ENCODE peak calls at places on chromosomes 5 and 9, in four cellular contexts. I is progenitor cell of endocrine pancreas, M is sciatic nerve, Z is HFF-Myc. E is an unnamed sample.
A peak's percentile ranks its signal among the peaks of the same experiment; 100 is the strongest.

GRCh38 chr9:135422340-135422944 is 57.1 kb upstream of the PPP1R26 start:
- DNase-seq in I (no peak), M (no peak), Z (no peak), E (no peak)

GRCh38 chr5:72402959-72403628 is 82.9 kb downstream of the PTCD2 start:
- DNase-seq in M (no peak), Z (no peak), I (no peak), E (no peak)

GRCh38 chr9:106528158-106528557 is 334.8 kb upstream of the ZNF462 start:
- DNase-seq in I (no peak), Z (no peak), M (no peak), E (no peak)

GRCh38 chr5:175688352-175689146 is 30.7 kb downstream of the HRH2 start:
- DNase-seq in Z (no peak), M (no peak), I (no peak), E (no peak)

GRCh38 chr9:125579030-125579932 is 127.7 kb downstream of the MAPKAP1 start:
- DNase-seq in Z (no peak), I (no peak), M (no peak), E (no peak)

GRCh38 chr5:26192496-26192895 is 845.9 kb downstream of the CDH9 start:
- DNase-seq in M (no peak), I (no peak), Z (no peak), E (no peak)

GRCh38 chr5:142102980-142103379 is 5.6 kb upstream of the NDFIP1 start:
- DNase-seq in M (no peak), Z (no peak), I (no peak), E (no peak)

GRCh38 chr5:159820692-159821091 is 95.6 kb upstream of the ADRA1B start:
- DNase-seq in M (no peak), Z (no peak), I (no peak), E (peak; percentile 55)

GRCh38 chr5:21063146-21063545 is 1075.1 kb upstream of the CDH18 start:
- DNase-seq in M (no peak), I (no peak), Z (no peak), E (no peak)

GRCh38 chr9:122116448-122117173 is 23.5 kb upstream of the TTLL11 start:
- DNase-seq in I (no peak), Z (no peak), M (no peak), E (no peak)

GRCh38 chr5:36662291-36662851 is 56.0 kb downstream of the SLC1A3 start:
- DNase-seq in M (no peak), I (no peak), Z (no peak), E (no peak)

GRCh38 chr5:104785097-104785496 is 1222.5 kb upstream of the NUDT12 start:
- DNase-seq in M (no peak), I (no peak), Z (no peak), E (no peak)

GRCh38 chr5:59107692-59108091 is 524.8 kb downstream of the RAB3C start:
- DNase-seq in M (no peak), Z (no peak), I (no peak), E (no peak)

GRCh38 chr9:96321515-96321914 is 19.5 kb upstream of the HSD17B3 start:
- DNase-seq in Z (no peak), M (no peak), I (no peak), E (no peak)

GRCh38 chr9:6356904-6357303 is 28.7 kb downstream of the TPD52L3 start:
- DNase-seq in I (no peak), Z (no peak), M (no peak), E (no peak)

GRCh38 chr9:89011683-89012082 is 20.4 kb downstream of the S1PR3 start:
- DNase-seq in Z (no peak), I (no peak), M (no peak), E (no peak)

GRCh38 chr5:72531496-72532190 is 24.4 kb upstream of the ZNF366 start:
- DNase-seq in Z (no peak), M (no peak), I (no peak), E (no peak)

GRCh38 chr5:138274189-138274853 is at the start of gene GFRA3:
- DNase-seq in I (peak; percentile 23), M (no peak), Z (no peak), E (no peak)

GRCh38 chr5:31291323-31291854 is 97.9 kb downstream of the CDH6 start:
- DNase-seq in M (no peak), I (no peak), Z (no peak), E (no peak)

GRCh38 chr5:308672-309271 is 12.7 kb upstream of the AHRR start:
- DNase-seq in Z (no peak), I (no peak), M (no peak), E (no peak)

GRCh38 chr5:151739395-151739794 is 19.0 kb downstream of the ATOX1 start:
- DNase-seq in Z (no peak), M (no peak), I (no peak), E (no peak)

GRCh38 chr5:150339165-150339564 is 18.3 kb upstream of the TCOF1 start:
- DNase-seq in M (no peak), I (no peak), Z (no peak), E (no peak)

GRCh38 chr9:104794070-104794469 is 30.1 kb downstream of the NIPSNAP3B start:
- DNase-seq in I (no peak), M (no peak), Z (no peak), E (no peak)

GRCh38 chr5:33231935-33232334 is 208.8 kb upstream of the TARS1 start:
- DNase-seq in Z (peak; percentile 69), M (no peak), I (no peak), E (no peak)

GRCh38 chr5:162434311-162434710 is 366.7 kb downstream of the GABRG2 start:
- DNase-seq in I (no peak), Z (no peak), M (no peak), E (no peak)

GRCh38 chr9:78811562-78812276 is 514.8 kb downstream of the PSAT1 start:
- DNase-seq in M (no peak), I (no peak), Z (no peak), E (no peak)

GRCh38 chr5:178831049-178831448 is 28.7 kb upstream of the ZNF354B start:
- DNase-seq in Z (no peak), I (no peak), M (no peak), E (no peak)

GRCh38 chr9:123225374-123225813 is 43.0 kb downstream of the STRBP start:
- DNase-seq in Z (peak; percentile 75), M (no peak), I (no peak), E (no peak)

GRCh38 chr5:59543826-59544442 is 349.6 kb downstream of the PDE4D start:
- DNase-seq in Z (no peak), M (no peak), I (no peak), E (no peak)

GRCh38 chr5:55533806-55534435 is 843 bp downstream of the PLPP1 start:
- DNase-seq in I (no peak), Z (peak; percentile 12), M (no peak), E (no peak)

GRCh38 chr5:159018855-159019254 is 80.9 kb downstream of the EBF1 start:
- DNase-seq in I (no peak), M (no peak), Z (no peak), E (no peak)

GRCh38 chr5:37696190-37697021 is 143.4 kb downstream of the GDNF start:
- DNase-seq in I (no peak), M (no peak), Z (no peak), E (no peak)

GRCh38 chr5:159106569-159107282 is 7.0 kb upstream of the EBF1 start:
- DNase-seq in Z (no peak), M (peak; percentile 92), I (peak; percentile 75), E (peak; percentile 81)

GRCh38 chr5:52269853-52270252 is 517.9 kb upstream of the ITGA1 start:
- DNase-seq in Z (no peak), M (no peak), I (no peak), E (no peak)

GRCh38 chr5:93598141-93598996 is 15.3 kb downstream of the NR2F1 start:
- DNase-seq in Z (no peak), I (no peak), M (no peak), E (no peak)